ENCODE peak calls at places on chromosome 3, in ten cellular contexts. One of them, this sample, is unnamed.

GRCh38 chr3:53789459-53789858 is 56.8 kb downstream of the CHDH start:
- DNase-seq in thoracic aorta: no peak
- DNase-seq in stomach: no peak
- DNase-seq in fibroblast of lung: no peak
- DNase-seq in WTC11: no peak
- DNase-seq in epithelial cell of esophagus: no peak
- DNase-seq in GM12865: no peak
- DNase-seq in kidney epithelial cell: no peak
- DNase-seq in fibroblast of mammary gland: no peak
- DNase-seq in A549: no peak
- DNase-seq in this sample: no peak

GRCh38 chr3:61073532-61073931 is 177.7 kb downstream of the FHIT start:
- DNase-seq in fibroblast of mammary gland: no peak
- DNase-seq in WTC11: no peak
- DNase-seq in stomach: no peak
- DNase-seq in thoracic aorta: no peak
- DNase-seq in kidney epithelial cell: no peak
- DNase-seq in A549: no peak
- DNase-seq in GM12865: no peak
- DNase-seq in epithelial cell of esophagus: no peak
- DNase-seq in fibroblast of lung: no peak
- DNase-seq in this sample: no peak

GRCh38 chr3:149114458-149114857 is 15.0 kb upstream of the HPS3 start:
- DNase-seq in stomach: no peak
- DNase-seq in fibroblast of lung: no peak
- DNase-seq in WTC11: no peak
- DNase-seq in kidney epithelial cell: no peak
- DNase-seq in thoracic aorta: no peak
- DNase-seq in A549: no peak
- DNase-seq in epithelial cell of esophagus: no peak
- DNase-seq in fibroblast of mammary gland: no peak
- DNase-seq in GM12865: no peak
- DNase-seq in this sample: no peak

GRCh38 chr3:4950948-4951347 is 28.3 kb upstream of the BHLHE40 start:
- DNase-seq in fibroblast of lung: no peak
- DNase-seq in fibroblast of mammary gland: no peak
- DNase-seq in kidney epithelial cell: no peak
- DNase-seq in stomach: no peak
- DNase-seq in thoracic aorta: no peak
- DNase-seq in A549: peak
- DNase-seq in epithelial cell of esophagus: no peak
- DNase-seq in GM12865: no peak
- DNase-seq in WTC11: no peak
- DNase-seq in this sample: no peak

GRCh38 chr3:177589921-177590336 is 392.6 kb upstream of the TBL1XR1 start:
- DNase-seq in kidney epithelial cell: peak
- DNase-seq in stomach: no peak
- DNase-seq in fibroblast of lung: peak
- DNase-seq in GM12865: peak
- DNase-seq in A549: peak
- DNase-seq in fibroblast of mammary gland: peak
- DNase-seq in epithelial cell of esophagus: peak
- DNase-seq in thoracic aorta: no peak
- DNase-seq in WTC11: no peak
- DNase-seq in this sample: peak

GRCh38 chr3:188687389-188687788 is 484.4 kb upstream of the TPRG1 start:
- DNase-seq in kidney epithelial cell: peak
- DNase-seq in WTC11: peak
- DNase-seq in thoracic aorta: no peak
- DNase-seq in fibroblast of mammary gland: peak
- DNase-seq in stomach: no peak
- DNase-seq in epithelial cell of esophagus: peak
- DNase-seq in A549: peak
- DNase-seq in fibroblast of lung: peak
- DNase-seq in GM12865: no peak
- DNase-seq in this sample: no peak

GRCh38 chr3:98777801-98778220 is 14.7 kb downstream of the ST3GAL6 start:
- DNase-seq in A549: no peak
- DNase-seq in fibroblast of mammary gland: peak
- DNase-seq in thoracic aorta: no peak
- DNase-seq in GM12865: no peak
- DNase-seq in WTC11: no peak
- DNase-seq in kidney epithelial cell: no peak
- DNase-seq in stomach: no peak
- DNase-seq in fibroblast of lung: peak
- DNase-seq in epithelial cell of esophagus: peak
- DNase-seq in this sample: no peak

GRCh38 chr3:164918915-164919314 is 159.4 kb downstream of the SI start:
- DNase-seq in kidney epithelial cell: no peak
- DNase-seq in thoracic aorta: no peak
- DNase-seq in fibroblast of lung: no peak
- DNase-seq in GM12865: no peak
- DNase-seq in A549: no peak
- DNase-seq in fibroblast of mammary gland: no peak
- DNase-seq in stomach: no peak
- DNase-seq in epithelial cell of esophagus: no peak
- DNase-seq in WTC11: no peak
- DNase-seq in this sample: no peak

GRCh38 chr3:170599083-170599482 is 13.2 kb upstream of the SLC7A14 start:
- DNase-seq in stomach: no peak
- DNase-seq in A549: no peak
- DNase-seq in WTC11: no peak
- DNase-seq in fibroblast of lung: no peak
- DNase-seq in kidney epithelial cell: no peak
- DNase-seq in GM12865: no peak
- DNase-seq in thoracic aorta: no peak
- DNase-seq in fibroblast of mammary gland: no peak
- DNase-seq in epithelial cell of esophagus: no peak
- DNase-seq in this sample: no peak

GRCh38 chr3:4898454-4899313 is 80.6 kb upstream of the BHLHE40 start:
- DNase-seq in WTC11: no peak
- DNase-seq in kidney epithelial cell: no peak
- DNase-seq in stomach: no peak
- DNase-seq in fibroblast of lung: peak
- DNase-seq in epithelial cell of esophagus: no peak
- DNase-seq in thoracic aorta: no peak
- DNase-seq in fibroblast of mammary gland: peak
- DNase-seq in GM12865: peak
- DNase-seq in A549: no peak
- DNase-seq in this sample: peak

GRCh38 chr3:46954178-46954577 is 22.4 kb downstream of the CCDC12 start:
- DNase-seq in fibroblast of lung: no peak
- DNase-seq in epithelial cell of esophagus: no peak
- DNase-seq in WTC11: no peak
- DNase-seq in kidney epithelial cell: no peak
- DNase-seq in A549: no peak
- DNase-seq in GM12865: no peak
- DNase-seq in stomach: no peak
- DNase-seq in thoracic aorta: no peak
- DNase-seq in fibroblast of mammary gland: no peak
- DNase-seq in this sample: no peak

GRCh38 chr3:129121016-129121791 is 400 bp downstream of the RAB43 start:
- DNase-seq in stomach: peak
- DNase-seq in GM12865: no peak
- DNase-seq in WTC11: peak
- DNase-seq in kidney epithelial cell: no peak
- DNase-seq in A549: no peak
- DNase-seq in fibroblast of lung: peak
- DNase-seq in epithelial cell of esophagus: no peak
- DNase-seq in thoracic aorta: no peak
- DNase-seq in fibroblast of mammary gland: peak
- DNase-seq in this sample: no peak

GRCh38 chr3:142863010-142863787 is 25.7 kb downstream of the PCOLCE2 start:
- DNase-seq in GM12865: no peak
- DNase-seq in WTC11: no peak
- DNase-seq in stomach: no peak
- DNase-seq in fibroblast of mammary gland: peak
- DNase-seq in A549: no peak
- DNase-seq in fibroblast of lung: no peak
- DNase-seq in epithelial cell of esophagus: peak
- DNase-seq in kidney epithelial cell: no peak
- DNase-seq in thoracic aorta: no peak
- DNase-seq in this sample: no peak

GRCh38 chr3:184874709-184875644 is 63.0 kb downstream of the VPS8 start:
- DNase-seq in fibroblast of lung: peak
- DNase-seq in A549: peak
- DNase-seq in fibroblast of mammary gland: peak
- DNase-seq in kidney epithelial cell: no peak
- DNase-seq in epithelial cell of esophagus: peak
- DNase-seq in stomach: no peak
- DNase-seq in thoracic aorta: no peak
- DNase-seq in WTC11: peak
- DNase-seq in GM12865: peak
- DNase-seq in this sample: peak

GRCh38 chr3:180854887-180855286 is 57.6 kb upstream of the FXR1 start:
- DNase-seq in fibroblast of mammary gland: no peak
- DNase-seq in epithelial cell of esophagus: no peak
- DNase-seq in stomach: no peak
- DNase-seq in A549: no peak
- DNase-seq in WTC11: no peak
- DNase-seq in thoracic aorta: no peak
- DNase-seq in kidney epithelial cell: no peak
- DNase-seq in GM12865: no peak
- DNase-seq in fibroblast of lung: no peak
- DNase-seq in this sample: no peak

GRCh38 chr3:75171632-75172230 is 492.4 kb upstream of the FRG2C start:
- DNase-seq in WTC11: no peak
- DNase-seq in A549: peak
- DNase-seq in GM12865: peak
- DNase-seq in fibroblast of lung: peak
- DNase-seq in epithelial cell of esophagus: peak
- DNase-seq in thoracic aorta: no peak
- DNase-seq in stomach: no peak
- DNase-seq in fibroblast of mammary gland: peak
- DNase-seq in kidney epithelial cell: no peak
- DNase-seq in this sample: no peak
- TF ChIP-seq CTCF in WTC11: no peak
- TF ChIP-seq CTCF in A549: peak
- TF ChIP-seq CTCF in GM12865: peak
- TF ChIP-seq CTCF in fibroblast of lung: peak
- TF ChIP-seq CTCF in epithelial cell of esophagus: peak
- TF ChIP-seq CTCF in thoracic aorta: no peak
- TF ChIP-seq CTCF in stomach: no peak
- TF ChIP-seq CTCF in fibroblast of mammary gland: peak
- TF ChIP-seq CTCF in kidney epithelial cell: peak
- TF ChIP-seq CTCF in this sample: peak

GRCh38 chr3:115092220-115092791 is 54.8 kb downstream of the ZBTB20 start:
- DNase-seq in epithelial cell of esophagus: peak
- DNase-seq in thoracic aorta: no peak
- DNase-seq in GM12865: peak
- DNase-seq in fibroblast of lung: peak
- DNase-seq in WTC11: peak
- DNase-seq in kidney epithelial cell: peak
- DNase-seq in fibroblast of mammary gland: peak
- DNase-seq in stomach: peak
- DNase-seq in A549: peak
- DNase-seq in this sample: peak
- TF ChIP-seq CTCF in epithelial cell of esophagus: peak
- TF ChIP-seq CTCF in thoracic aorta: peak
- TF ChIP-seq CTCF in GM12865: peak
- TF ChIP-seq CTCF in fibroblast of lung: peak
- TF ChIP-seq CTCF in WTC11: peak
- TF ChIP-seq CTCF in kidney epithelial cell: peak
- TF ChIP-seq CTCF in fibroblast of mammary gland: peak
- TF ChIP-seq CTCF in stomach: peak
- TF ChIP-seq CTCF in A549: peak
- TF ChIP-seq CTCF in this sample: peak

GRCh38 chr3:55723653-55724406 is 236.7 kb upstream of the WNT5A start:
- DNase-seq in stomach: no peak
- DNase-seq in fibroblast of lung: no peak
- DNase-seq in fibroblast of mammary gland: no peak
- DNase-seq in thoracic aorta: no peak
- DNase-seq in GM12865: peak
- DNase-seq in kidney epithelial cell: no peak
- DNase-seq in epithelial cell of esophagus: no peak
- DNase-seq in A549: no peak
- DNase-seq in WTC11: no peak
- DNase-seq in this sample: no peak

GRCh38 chr3:55724407-55724784 is 237.3 kb upstream of the WNT5A start:
- DNase-seq in epithelial cell of esophagus: no peak
- DNase-seq in fibroblast of lung: no peak
- DNase-seq in A549: no peak
- DNase-seq in kidney epithelial cell: no peak
- DNase-seq in fibroblast of mammary gland: no peak
- DNase-seq in WTC11: no peak
- DNase-seq in thoracic aorta: no peak
- DNase-seq in stomach: no peak
- DNase-seq in GM12865: no peak
- DNase-seq in this sample: no peak

GRCh38 chr3:55726501-55726775 is 239.3 kb upstream of the WNT5A start:
- DNase-seq in epithelial cell of esophagus: no peak
- DNase-seq in fibroblast of lung: no peak
- DNase-seq in GM12865: no peak
- DNase-seq in WTC11: no peak
- DNase-seq in fibroblast of mammary gland: no peak
- DNase-seq in kidney epithelial cell: no peak
- DNase-seq in stomach: no peak
- DNase-seq in A549: no peak
- DNase-seq in thoracic aorta: no peak
- DNase-seq in this sample: no peak

GRCh38 chr3:55725681-55726500 is 238.8 kb upstream of the WNT5A start:
- DNase-seq in WTC11: no peak
- DNase-seq in thoracic aorta: no peak
- DNase-seq in A549: no peak
- DNase-seq in fibroblast of lung: no peak
- DNase-seq in GM12865: no peak
- DNase-seq in stomach: no peak
- DNase-seq in fibroblast of mammary gland: no peak
- DNase-seq in epithelial cell of esophagus: no peak
- DNase-seq in kidney epithelial cell: no peak
- DNase-seq in this sample: no peak

GRCh38 chr3:55724851-55725250 is 237.7 kb upstream of the WNT5A start:
- DNase-seq in fibroblast of lung: no peak
- DNase-seq in thoracic aorta: no peak
- DNase-seq in A549: no peak
- DNase-seq in GM12865: peak
- DNase-seq in kidney epithelial cell: no peak
- DNase-seq in stomach: no peak
- DNase-seq in fibroblast of mammary gland: no peak
- DNase-seq in WTC11: no peak
- DNase-seq in epithelial cell of esophagus: no peak
- DNase-seq in this sample: no peak
- TF ChIP-seq CTCF in fibroblast of lung: no peak
- TF ChIP-seq CTCF in thoracic aorta: no peak
- TF ChIP-seq CTCF in A549: no peak
- TF ChIP-seq CTCF in GM12865: no peak
- TF ChIP-seq CTCF in kidney epithelial cell: no peak
- TF ChIP-seq CTCF in stomach: no peak
- TF ChIP-seq CTCF in fibroblast of mammary gland: no peak
- TF ChIP-seq CTCF in WTC11: no peak
- TF ChIP-seq CTCF in epithelial cell of esophagus: no peak
- TF ChIP-seq CTCF in this sample: no peak

DNA sequence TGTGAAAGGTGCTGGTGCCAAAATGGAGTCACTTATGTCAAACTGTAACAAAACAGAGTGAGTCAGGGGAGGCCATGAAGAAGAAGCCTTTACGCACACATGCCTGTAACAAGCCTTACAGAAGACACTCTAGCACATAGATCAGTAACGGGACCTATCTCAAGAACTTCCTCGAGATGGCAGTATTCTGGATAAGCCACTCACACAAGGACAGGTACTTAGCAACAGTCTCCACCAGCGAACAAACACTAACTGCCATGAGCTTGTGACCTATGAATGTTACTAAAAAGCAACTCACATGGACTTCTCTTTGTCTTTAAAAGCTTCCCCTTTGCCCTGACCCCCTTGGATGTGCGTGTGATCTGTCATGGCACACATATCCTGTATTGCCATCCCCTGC is 235.1 kb downstream of the CD47 start:
- DNase-seq in epithelial cell of esophagus: peak
- DNase-seq in fibroblast of lung: peak
- DNase-seq in fibroblast of mammary gland: peak
- DNase-seq in kidney epithelial cell: no peak
- DNase-seq in A549: peak
- DNase-seq in WTC11: no peak
- DNase-seq in stomach: no peak
- DNase-seq in thoracic aorta: no peak
- DNase-seq in GM12865: peak
- DNase-seq in this sample: no peak
- TF ChIP-seq CTCF in epithelial cell of esophagus: peak
- TF ChIP-seq CTCF in fibroblast of lung: no peak
- TF ChIP-seq CTCF in fibroblast of mammary gland: peak
- TF ChIP-seq CTCF in kidney epithelial cell: no peak
- TF ChIP-seq CTCF in A549: peak
- TF ChIP-seq CTCF in WTC11: no peak
- TF ChIP-seq CTCF in stomach: no peak
- TF ChIP-seq CTCF in thoracic aorta: no peak
- TF ChIP-seq CTCF in GM12865: peak
- TF ChIP-seq CTCF in this sample: peak